ENCODE peak calls at places on chromosomes 13 and 19, in four cellular contexts. R, X, K and S are unnamed samples.

GRCh38 chr13:23554000-23554399 is 16.2 kb upstream of the TNFRSF19 start:
- DNase-seq in R (no peak), K (no peak), X (no peak), S (no peak)

GRCh38 chr19:44723952-44724319 is 24.6 kb upstream of the BCL3 start:
- DNase-seq in K (peak), R (peak), X (peak), S (peak)

GRCh38 chr13:97301382-97302095 is 79.4 kb downstream of the MBNL2 start:
- DNase-seq in K (no peak), X (no peak), R (no peak), S (no peak)

GRCh38 chr19:7292950-7293794 is 1.0 kb downstream of the INSR start:
- DNase-seq in K (peak), R (no peak), X (no peak), S (peak)

GRCh38 chr13:108961542-108962125 is 332.2 kb downstream of the MYO16 start:
- DNase-seq in R (no peak), K (no peak), X (no peak), S (no peak)

GRCh38 chr19:3914199-3914598 is 18.7 kb upstream of the NMRK2 start:
- DNase-seq in K (no peak), R (no peak), X (no peak), S (no peak)

GRCh38 chr13:52847682-52848432 is 583 bp downstream of the PCDH8 start:
- DNase-seq in X (no peak), R (no peak), K (no peak), S (no peak)

GRCh38 chr19:48398329-48399235 is 5.1 kb downstream of the GRIN2D start:
- DNase-seq in K (peak), X (peak), R (peak), S (peak)

GRCh38 chr13:114108894-114109293 is 23.5 kb downstream of the RASA3 start:
- DNase-seq in R (peak), K (peak), X (no peak), S (no peak)